ENCODE peak calls at places on chromosomes 4 and X, in four cellular contexts. B, J, Y and S are unnamed samples. For H3K4me1, the result is how much of the 10 kb centered on the place peaks cover.

GRCh38 chrX:136417806-136418205 is 69.9 kb upstream of the BRS3 start:
- DNase-seq in J (no peak), Y (no peak), B (no peak), S (no peak)

GRCh38 chr4:163694385-163694784 is 199.9 kb downstream of the TMA16 start:
- DNase-seq in Y (no peak), J (no peak), B (no peak), S (no peak)

GRCh38 chr4:83255584-83255983 is 29.0 kb downstream of the COQ2 start:
- DNase-seq in Y (no peak), B (no peak), J (peak), S (no peak)

GRCh38 chr4:76589872-76590846 is 155.1 kb downstream of the SHROOM3 start:
- DNase-seq in B (peak), J (peak), Y (no peak), S (no peak)

GRCh38 chr4:168264903-168265302 is 53.6 kb downstream of the DDX60 start:
- DNase-seq in Y (no peak), B (no peak), J (no peak), S (no peak)

GRCh38 chrX:51496501-51497291 is at the start of gene NUDT11:
- DNase-seq in J (no peak), B (no peak), Y (peak), S (no peak)

GRCh38 chr4:47704693-47705325 is 133.1 kb downstream of the CORIN start:
- DNase-seq in B (peak), Y (peak), J (no peak), S (no peak)

GRCh38 chrX:118974908-118975671 is 672 bp downstream of the LONRF3 start:
- DNase-seq in J (no peak), B (peak), Y (peak), S (no peak)

GRCh38 chrX:55695227-55696018 is 22.1 kb upstream of the RRAGB start:
- DNase-seq in Y (no peak), J (no peak), B (no peak), S (no peak)

GRCh38 chr4:54085284-54085683 is 14.7 kb upstream of the GSX2 start:
- DNase-seq in Y (no peak), J (no peak), B (peak), S (no peak)

GRCh38 chr4:30792616-30793015 is 72.4 kb downstream of the PCDH7 start:
- DNase-seq in B (no peak), J (no peak), Y (no peak), S (no peak)

GRCh38 chr4:74109116-74109791 is 10.3 kb upstream of the CXCL2 start:
- DNase-seq in Y (peak), J (peak), B (no peak), S (no peak)

DNA sequence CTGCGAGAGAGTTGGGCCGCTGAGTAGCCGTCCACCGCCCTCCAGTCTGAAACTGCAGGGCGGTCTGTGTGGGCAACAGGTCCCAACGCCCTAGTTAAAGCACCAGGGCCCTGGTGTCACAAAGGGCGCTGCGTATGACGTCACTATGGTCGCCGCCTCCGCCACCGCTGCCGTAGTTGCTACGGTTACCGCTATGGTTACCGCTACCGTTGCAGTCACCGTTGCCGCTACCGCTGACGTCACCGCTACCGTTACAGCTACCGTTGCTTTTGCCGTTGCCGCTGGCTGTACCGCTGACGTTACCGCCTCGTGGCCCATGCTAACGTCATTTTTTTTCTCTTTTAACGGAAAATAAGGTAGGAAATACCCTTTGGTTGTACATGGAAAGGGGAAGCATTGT is at the start of gene PPP1R2C:
- DNase-seq in J (no peak), B (no peak), Y (no peak), S (no peak)
- TF ChIP-seq SRF in J (no peak), B (no peak), Y (no peak), S (no peak)

GRCh38 chr4:38326499-38326898 is 337.5 kb upstream of the KLF3 start:
- DNase-seq in B (no peak), J (no peak), Y (no peak), S (no peak)
- H3K4me1 ChIP-seq in B (under half), J (under half), Y (under half), S (under half)

DNA sequence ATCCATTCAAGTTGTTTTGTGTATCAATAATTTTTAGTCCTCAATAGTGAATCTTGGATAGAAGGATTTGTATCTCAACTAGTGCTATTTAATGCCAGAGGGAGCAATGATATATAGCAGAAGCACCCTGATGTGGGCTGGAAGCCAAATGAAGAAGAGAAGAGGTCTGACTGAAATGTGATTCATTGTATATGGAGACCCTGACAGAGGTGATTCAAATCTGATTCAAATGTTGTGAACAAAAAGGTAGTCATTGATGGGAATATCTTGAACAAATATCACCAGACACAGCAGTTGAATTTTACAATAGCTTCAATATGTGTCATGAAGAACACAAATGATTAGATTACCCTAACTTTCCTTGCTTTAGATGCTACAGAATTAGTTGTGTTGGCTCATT is 27.5 kb upstream of the SULT1B1 start:
- DNase-seq in J (no peak), B (no peak), Y (no peak), S (no peak)
- TF ChIP-seq SRF in J (no peak), B (no peak), Y (no peak), S (no peak)

GRCh38 chr4:5884804-5885203 is 8.1 kb downstream of the CRMP1 start:
- DNase-seq in Y (no peak), J (no peak), B (no peak), S (no peak)
- H3K4me1 ChIP-seq in Y (under half), J (under half), B (under half), S (under half)